ENCODE peak calls at places on chromosome 15, in four cellular contexts. L is GM12878, R is H1, J is HepG2. B is an unnamed sample.

GRCh38 chr15:39320886-39321285 is 260.0 kb upstream of the THBS1 start:
- DNase-seq in L (no peak), R (no peak), J (no peak), B (no peak)

GRCh38 chr15:94670436-94671034 is 439.2 kb downstream of the MCTP2 start:
- DNase-seq in L (no peak), R (no peak), J (peak; percentile 39), B (peak; percentile 36)

GRCh38 chr15:83322061-83322460 is 37.6 kb upstream of the BNC1 start:
- DNase-seq in L (no peak), R (no peak), J (no peak), B (no peak)

GRCh38 chr15:70058642-70059360 is 38.9 kb downstream of the TLE3 start:
- DNase-seq in L (no peak), R (no peak), J (no peak), B (no peak)

GRCh38 chr15:31440754-31441298 is 114.2 kb downstream of the KLF13 start:
- DNase-seq in L (no peak), R (no peak), J (no peak), B (no peak)

GRCh38 chr15:51314391-51315337 is 23.7 kb downstream of the CYP19A1 start:
- DNase-seq in L (no peak), R (no peak), J (peak; percentile 89), B (no peak)

GRCh38 chr15:83837946-83838571 is 184.1 kb downstream of the ADAMTSL3 start:
- DNase-seq in L (no peak), R (peak; percentile 64), J (peak; percentile 5), B (peak; percentile 75)

GRCh38 chr15:90665288-90666134 is 51.6 kb upstream of the BLM start:
- DNase-seq in L (peak; percentile 74), R (no peak), J (peak; percentile 21), B (peak; percentile 56)

GRCh38 chr15:38996111-38996541 is 431.5 kb upstream of the RASGRP1 start:
- DNase-seq in L (no peak), R (no peak), J (no peak), B (no peak)

GRCh38 chr15:36905908-36906307 is 194.4 kb downstream of the MEIS2 start:
- DNase-seq in L (no peak), R (no peak), J (no peak), B (no peak)

GRCh38 chr15:40010681-40011080 is 28.3 kb downstream of the SRP14 start:
- DNase-seq in L (no peak), R (no peak), J (no peak), B (no peak)

GRCh38 chr15:69595009-69595825 is 142.6 kb downstream of the RPLP1 start:
- DNase-seq in L (no peak), R (no peak), J (no peak), B (no peak)

GRCh38 chr15:59687831-59688230 is 1.3 kb downstream of the BNIP2 start:
- DNase-seq in L (peak; percentile 5), R (no peak), J (peak; percentile 15), B (no peak)

GRCh38 chr15:70853270-70853854 is 595 bp downstream of the LARP6 start:
- DNase-seq in L (no peak), R (peak; percentile 76), J (no peak), B (peak; percentile 50)

GRCh38 chr15:36501063-36501678 is 78.3 kb upstream of the CDIN1 start:
- DNase-seq in L (peak; percentile 19), R (no peak), J (peak; percentile 74), B (peak; percentile 32)

GRCh38 chr15:76467136-76467535 is 130.6 kb downstream of the ISL2 start:
- DNase-seq in L (no peak), R (no peak), J (no peak), B (no peak)

GRCh38 chr15:71275098-71275497 is 159.8 kb downstream of the THSD4 start:
- DNase-seq in L (no peak), R (no peak), J (no peak), B (no peak)

GRCh38 chr15:89662893-89663673 is 7.8 kb upstream of the KIF7 start:
- DNase-seq in L (no peak), R (no peak), J (no peak), B (no peak)

GRCh38 chr15:32106401-32107381 is 76.4 kb downstream of the CHRNA7 start:
- DNase-seq in L (no peak), R (no peak), J (no peak), B (no peak)

GRCh38 chr15:81282911-81283310 is 41.0 kb downstream of the STARD5 start:
- DNase-seq in L (no peak), R (no peak), J (no peak), B (no peak)

GRCh38 chr15:85314139-85314538 is 66.3 kb upstream of the AKAP13 start:
- DNase-seq in L (no peak), R (peak; percentile 19), J (no peak), B (no peak)

GRCh38 chr15:59501531-59502113 is 63.6 kb downstream of the FAM81A start:
- DNase-seq in L (no peak), R (peak; percentile 63), J (peak; percentile 72), B (peak; percentile 56)

GRCh38 chr15:96774216-96774615 is 443.7 kb downstream of the NR2F2 start:
- DNase-seq in L (no peak), R (no peak), J (no peak), B (no peak)

GRCh38 chr15:98503970-98504369 is 144.4 kb upstream of the IGF1R start:
- DNase-seq in L (no peak), R (no peak), J (no peak), B (no peak)

GRCh38 chr15:97961067-97961954 is 808 bp downstream of the ARRDC4 start:
- DNase-seq in L (no peak), R (peak; percentile 78), J (peak; percentile 2), B (peak; percentile 22)

GRCh38 chr15:93235321-93235720 is 146.3 kb upstream of the RGMA start:
- DNase-seq in L (no peak), R (no peak), J (no peak), B (no peak)

GRCh38 chr15:90306560-90306959 is 41.1 kb downstream of the NGRN start:
- DNase-seq in L (peak; percentile 36), R (no peak), J (no peak), B (no peak)

GRCh38 chr15:70376929-70377691 is 279.4 kb upstream of the TLE3 start:
- DNase-seq in L (no peak), R (peak; percentile 57), J (no peak), B (peak; percentile 38)

GRCh38 chr15:68795298-68795848 is 25.3 kb downstream of the ANP32A start:
- DNase-seq in L (no peak), R (peak; percentile 82), J (no peak), B (peak; percentile 21)

GRCh38 chr15:26102988-26103387 is 239.9 kb upstream of the ATP10A start:
- DNase-seq in L (no peak), R (peak; percentile 42), J (no peak), B (no peak)

DNA sequence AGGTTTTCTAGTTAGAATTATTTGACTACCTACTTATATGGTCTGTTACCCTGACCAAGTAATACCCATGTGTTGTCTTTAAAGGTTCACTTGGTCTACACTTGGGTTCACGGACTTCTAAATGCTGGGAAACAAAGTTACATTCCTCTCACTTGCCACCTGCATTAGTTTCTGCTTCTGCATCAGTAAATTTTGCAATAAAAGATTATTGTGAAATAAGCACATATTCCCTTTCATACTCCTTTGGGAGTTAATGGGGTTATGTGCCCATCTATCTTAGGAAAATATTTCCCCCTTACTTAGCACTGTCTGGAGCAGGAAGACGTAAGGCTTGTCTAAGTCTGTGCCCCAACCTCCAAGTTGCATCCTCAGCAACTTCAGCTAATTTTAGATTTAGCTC is 160.7 kb downstream of the FRMD5 start:
- DNase-seq in L (no peak), R (no peak), J (no peak), B (no peak)
- TF ChIP-seq SP1 in L (no peak), R (no peak), J (no peak), B (no peak)

GRCh38 chr15:73781038-73781925 is 28.1 kb upstream of the INSYN1 start:
- DNase-seq in L (no peak), R (peak; percentile 66), J (no peak), B (no peak)
- TF ChIP-seq SUZ12 in L (no peak), R (no peak), J (no peak), B (no peak)

GRCh38 chr15:91716536-91716935 is 137.0 kb upstream of the SLCO3A1 start:
- DNase-seq in L (no peak), R (no peak), J (no peak), B (no peak)

GRCh38 chr15:91717811-91718210 is 135.7 kb upstream of the SLCO3A1 start:
- DNase-seq in L (no peak), R (no peak), J (no peak), B (no peak)
- TF ChIP-seq SP1 in L (no peak), R (no peak), J (no peak), B (no peak)

GRCh38 chr15:78629031-78629715 is 8.4 kb upstream of the CHRNA3 start:
- DNase-seq in L (no peak), R (no peak), J (no peak), B (no peak)

GRCh38 chr15:78628227-78628626 is 7.4 kb upstream of the CHRNA3 start:
- DNase-seq in L (no peak), R (peak; percentile 22), J (no peak), B (no peak)

GRCh38 chr15:78630886-78631633 is 9.9 kb downstream of the CHRNB4 start:
- DNase-seq in L (no peak), R (no peak), J (no peak), B (no peak)

GRCh38 chr15:78626611-78627010 is 5.8 kb upstream of the CHRNA3 start:
- DNase-seq in L (no peak), R (no peak), J (no peak), B (no peak)

DNA sequence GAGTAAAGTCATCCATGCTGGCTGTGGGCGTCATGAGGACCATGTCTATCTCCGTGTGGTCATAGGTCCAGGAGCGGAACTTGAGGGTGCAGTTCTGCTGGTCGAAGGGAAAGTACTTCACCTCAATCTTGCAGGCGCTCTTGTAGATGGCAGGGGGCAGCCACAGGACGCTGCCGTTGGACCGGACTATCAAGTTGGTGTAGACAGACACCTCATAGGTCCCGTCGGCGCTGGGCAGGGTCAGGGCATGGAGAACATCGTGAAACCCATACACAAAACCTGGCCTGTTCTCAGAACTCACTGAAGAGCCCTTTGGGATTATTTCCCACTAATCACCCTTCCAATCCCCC is 8.9 kb upstream of the CHRNA3 start:
- DNase-seq in L (no peak), R (no peak), J (no peak), B (no peak)
- TF ChIP-seq SUZ12 in L (no peak), R (no peak), J (no peak), B (no peak)